ENCODE peak calls at places on chromosomes 12 and 14, in four cellular contexts. One of them, this sample, is unnamed.

GRCh38 chr14:21626491-21627230 is 8.1 kb downstream of the OR10G2 start:
- DNase-seq in osteocyte: no peak
- DNase-seq in hypothalamus: no peak
- DNase-seq in hepatic stellate cell: no peak
- DNase-seq in this sample: no peak

GRCh38 chr14:91127411-91127810 is 13.5 kb downstream of the DGLUCY start:
- DNase-seq in osteocyte: no peak
- DNase-seq in hypothalamus: no peak
- DNase-seq in hepatic stellate cell: no peak
- DNase-seq in this sample: no peak

GRCh38 chr12:71303199-71303598 is 136.4 kb upstream of the LGR5 start:
- DNase-seq in osteocyte: no peak
- DNase-seq in hypothalamus: no peak
- DNase-seq in hepatic stellate cell: no peak
- DNase-seq in this sample: no peak

GRCh38 chr12:66709893-66710292 is 31.0 kb upstream of the GRIP1 start:
- DNase-seq in osteocyte: no peak
- DNase-seq in hypothalamus: no peak
- DNase-seq in hepatic stellate cell: no peak
- DNase-seq in this sample: no peak

GRCh38 chr14:55277972-55278740 is 6.9 kb downstream of the FBXO34 start:
- DNase-seq in osteocyte: no peak
- DNase-seq in hypothalamus: no peak
- DNase-seq in hepatic stellate cell: no peak
- DNase-seq in this sample: no peak

GRCh38 chr12:5692850-5693249 is 252.2 kb downstream of the ANO2 start:
- DNase-seq in osteocyte: no peak
- DNase-seq in hypothalamus: no peak
- DNase-seq in hepatic stellate cell: no peak
- DNase-seq in this sample: no peak

GRCh38 chr12:122102331-122102730 is 23.8 kb downstream of the MLXIP start:
- DNase-seq in osteocyte: no peak
- DNase-seq in hypothalamus: no peak
- DNase-seq in hepatic stellate cell: no peak
- DNase-seq in this sample: no peak

GRCh38 chr12:27474344-27474743 is 27.8 kb downstream of the SMCO2 start:
- DNase-seq in osteocyte: no peak
- DNase-seq in hypothalamus: no peak
- DNase-seq in hepatic stellate cell: peak; percentile 63
- DNase-seq in this sample: no peak

GRCh38 chr14:75022655-75023054 is 19.9 kb downstream of the EIF2B2 start:
- DNase-seq in osteocyte: no peak
- DNase-seq in hypothalamus: no peak
- DNase-seq in hepatic stellate cell: no peak
- DNase-seq in this sample: no peak

GRCh38 chr12:89395712-89396111 is 43.4 kb upstream of the DUSP6 start:
- DNase-seq in osteocyte: no peak
- DNase-seq in hypothalamus: no peak
- DNase-seq in hepatic stellate cell: no peak
- DNase-seq in this sample: no peak

GRCh38 chr12:87280893-87281292 is 748.3 kb downstream of the C12orf50 start:
- DNase-seq in osteocyte: no peak
- DNase-seq in hypothalamus: no peak
- DNase-seq in hepatic stellate cell: no peak
- DNase-seq in this sample: no peak

GRCh38 chr12:54879132-54879531 is 24.8 kb downstream of the MUCL1 start:
- DNase-seq in osteocyte: no peak
- DNase-seq in hypothalamus: no peak
- DNase-seq in hepatic stellate cell: no peak
- DNase-seq in this sample: no peak

GRCh38 chr14:76298896-76299295 is 77.0 kb upstream of the ESRRB start:
- DNase-seq in osteocyte: peak; percentile 25
- DNase-seq in hypothalamus: no peak
- DNase-seq in hepatic stellate cell: no peak
- DNase-seq in this sample: peak; percentile 32

GRCh38 chr12:48601013-48601756 is 31.3 kb upstream of the LALBA start:
- DNase-seq in osteocyte: no peak
- DNase-seq in hypothalamus: no peak
- DNase-seq in hepatic stellate cell: no peak
- DNase-seq in this sample: no peak

GRCh38 chr14:32202941-32203882 is at the start of gene RNU6-8:
- DNase-seq in osteocyte: peak; percentile 97
- DNase-seq in hypothalamus: peak; percentile 67
- DNase-seq in hepatic stellate cell: peak; percentile 74
- DNase-seq in this sample: no peak

GRCh38 chr12:104720346-104721064 is 237.6 kb downstream of the SLC41A2 start:
- DNase-seq in osteocyte: no peak
- DNase-seq in hypothalamus: no peak
- DNase-seq in hepatic stellate cell: peak; percentile 58
- DNase-seq in this sample: no peak

GRCh38 chr12:118061011-118061875 is at the start of gene WSB2:
- DNase-seq in osteocyte: peak; percentile 88
- DNase-seq in hypothalamus: peak; percentile 53
- DNase-seq in hepatic stellate cell: peak; percentile 66
- DNase-seq in this sample: no peak

GRCh38 chr12:40903040-40903439 is 210.8 kb downstream of the CNTN1 start:
- DNase-seq in osteocyte: no peak
- DNase-seq in hypothalamus: no peak
- DNase-seq in hepatic stellate cell: no peak
- DNase-seq in this sample: no peak

GRCh38 chr12:101695698-101696097 is 1.7 kb upstream of the CHPT1 start:
- DNase-seq in osteocyte: no peak
- DNase-seq in hypothalamus: no peak
- DNase-seq in hepatic stellate cell: no peak
- DNase-seq in this sample: no peak

GRCh38 chr14:54189358-54190354 is 207.2 kb upstream of the CDKN3 start:
- DNase-seq in osteocyte: no peak
- DNase-seq in hypothalamus: no peak
- DNase-seq in hepatic stellate cell: peak; percentile 48
- DNase-seq in this sample: no peak

GRCh38 chr14:68363841-68364711 is 428.8 kb downstream of the ZFP36L1 start:
- DNase-seq in osteocyte: no peak
- DNase-seq in hypothalamus: no peak
- DNase-seq in hepatic stellate cell: peak; percentile 45
- DNase-seq in this sample: no peak

This sample was measured in vagina.